ENCODE peak calls at places on chromosomes 16 and 17, in seven cellular contexts. One of them, this sample, is unnamed.

GRCh38 chr17:6498798-6499540 is 54.7 kb downstream of the PIMREG start:
- DNase-seq in lung: no peak
- DNase-seq in foreskin fibroblast: no peak
- DNase-seq in AG04450: no peak
- DNase-seq in A549: no peak
- DNase-seq in HL-60: no peak
- DNase-seq in brain microvascular endothelial cell: no peak
- DNase-seq in this sample: no peak

GRCh38 chr17:48314716-48315115 is 115.3 kb downstream of the SKAP1 start:
- DNase-seq in brain microvascular endothelial cell: no peak
- DNase-seq in lung: no peak
- DNase-seq in foreskin fibroblast: no peak
- DNase-seq in AG04450: no peak
- DNase-seq in HL-60: no peak
- DNase-seq in A549: no peak
- DNase-seq in this sample: no peak

GRCh38 chr17:39717660-39718059 is 12.7 kb downstream of the MIEN1 start:
- DNase-seq in AG04450: no peak
- DNase-seq in A549: no peak
- DNase-seq in HL-60: no peak
- DNase-seq in brain microvascular endothelial cell: no peak
- DNase-seq in lung: no peak
- DNase-seq in foreskin fibroblast: no peak
- DNase-seq in this sample: no peak

GRCh38 chr16:56999409-57000270 is 10.3 kb downstream of the NLRC5 start:
- DNase-seq in lung: no peak
- DNase-seq in HL-60: no peak
- DNase-seq in foreskin fibroblast: no peak
- DNase-seq in AG04450: no peak
- DNase-seq in A549: no peak
- DNase-seq in brain microvascular endothelial cell: no peak
- DNase-seq in this sample: no peak

GRCh38 chr17:45345554-45346254 is 28.9 kb upstream of the MAP3K14 start:
- DNase-seq in HL-60: no peak
- DNase-seq in lung: no peak
- DNase-seq in foreskin fibroblast: peak; percentile 86
- DNase-seq in A549: peak; percentile 63
- DNase-seq in AG04450: peak; percentile 55
- DNase-seq in brain microvascular endothelial cell: peak; percentile 25
- DNase-seq in this sample: no peak

GRCh38 chr17:50653738-50654137 is 19.1 kb downstream of the ABCC3 start:
- DNase-seq in AG04450: no peak
- DNase-seq in brain microvascular endothelial cell: no peak
- DNase-seq in HL-60: no peak
- DNase-seq in foreskin fibroblast: no peak
- DNase-seq in A549: peak; percentile 68
- DNase-seq in lung: no peak
- DNase-seq in this sample: no peak

GRCh38 chr17:37261286-37261685 is 114.5 kb upstream of the C17orf78 start:
- DNase-seq in A549: no peak
- DNase-seq in AG04450: no peak
- DNase-seq in lung: no peak
- DNase-seq in brain microvascular endothelial cell: peak; percentile 10
- DNase-seq in HL-60: no peak
- DNase-seq in foreskin fibroblast: no peak
- DNase-seq in this sample: peak; percentile 12

GRCh38 chr17:14359251-14359939 is 58.5 kb downstream of the HS3ST3B1 start:
- DNase-seq in lung: no peak
- DNase-seq in A549: no peak
- DNase-seq in foreskin fibroblast: no peak
- DNase-seq in brain microvascular endothelial cell: no peak
- DNase-seq in HL-60: no peak
- DNase-seq in AG04450: no peak
- DNase-seq in this sample: no peak

GRCh38 chr16:30091474-30092372 is at the start of gene TBX6:
- DNase-seq in A549: peak; percentile 91
- DNase-seq in foreskin fibroblast: peak; percentile 98
- DNase-seq in lung: peak; percentile 94
- DNase-seq in brain microvascular endothelial cell: peak; percentile 82
- DNase-seq in HL-60: peak; percentile 86
- DNase-seq in AG04450: peak; percentile 54
- DNase-seq in this sample: no peak

GRCh38 chr16:82758904-82759303 is 132.1 kb downstream of the CDH13 start:
- DNase-seq in HL-60: no peak
- DNase-seq in lung: no peak
- DNase-seq in AG04450: no peak
- DNase-seq in brain microvascular endothelial cell: no peak
- DNase-seq in foreskin fibroblast: no peak
- DNase-seq in A549: no peak
- DNase-seq in this sample: no peak

DNA sequence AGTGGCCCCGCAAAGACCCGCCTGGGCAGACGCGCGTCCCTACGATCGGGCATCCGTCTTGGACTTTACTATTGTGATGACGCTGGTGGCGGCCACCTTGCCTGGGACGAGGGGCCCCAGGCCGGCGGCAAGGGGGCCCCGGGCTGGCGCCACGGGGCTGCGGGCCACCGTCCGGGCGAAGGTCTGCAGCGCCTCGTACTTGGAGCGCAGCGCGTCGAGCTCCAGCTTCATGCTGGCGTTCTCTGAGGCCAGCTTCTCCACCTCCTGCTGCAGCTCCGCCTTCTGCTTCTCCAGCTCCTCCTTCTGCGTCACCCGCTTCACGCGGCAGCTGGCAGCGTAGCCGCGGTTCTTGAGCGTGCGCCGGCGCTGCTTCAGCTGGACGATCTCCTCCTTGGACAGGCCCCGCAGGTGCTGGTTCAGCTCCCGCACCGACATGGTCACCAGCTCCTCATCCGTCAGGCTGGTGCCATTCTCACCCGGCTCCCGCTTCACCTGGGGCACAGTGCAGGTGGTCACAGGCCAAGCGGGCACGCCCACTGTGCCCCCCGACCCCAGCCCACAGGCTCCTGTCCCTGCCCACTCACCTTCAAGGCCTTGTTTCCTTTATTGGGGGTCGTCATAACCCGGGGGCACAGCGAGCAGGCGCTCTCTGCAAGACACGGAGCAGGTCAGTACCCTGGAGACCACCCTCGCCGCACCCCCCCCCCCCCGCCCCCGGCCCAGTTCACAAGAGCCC is 4.8 kb upstream of the SIRT7 start:
- DNase-seq in HL-60: peak; percentile 80
- DNase-seq in A549: peak; percentile 91
- DNase-seq in AG04450: no peak
- DNase-seq in brain microvascular endothelial cell: no peak
- DNase-seq in foreskin fibroblast: no peak
- DNase-seq in lung: no peak
- DNase-seq in this sample: no peak
- H3K4me3 ChIP-seq in HL-60: peak overlapping the region; percentile 60
- H3K4me3 ChIP-seq in A549: peak overlapping the region; percentile 57
- H3K4me3 ChIP-seq in AG04450: peak overlapping the region; percentile 58
- H3K4me3 ChIP-seq in brain microvascular endothelial cell: no peak overlapping the region
- H3K4me3 ChIP-seq in foreskin fibroblast: peak overlapping the region; percentile 47
- H3K4me3 ChIP-seq in lung: no peak overlapping the region
- H3K4me3 ChIP-seq in this sample: peak overlapping the region; percentile 44

GRCh38 chr16:68037820-68038597 is 14.9 kb downstream of the DUS2 start:
- DNase-seq in HL-60: no peak
- DNase-seq in A549: no peak
- DNase-seq in foreskin fibroblast: no peak
- DNase-seq in brain microvascular endothelial cell: no peak
- DNase-seq in lung: no peak
- DNase-seq in AG04450: no peak
- DNase-seq in this sample: no peak
- H3K4me3 ChIP-seq in HL-60: no peak overlapping the region
- H3K4me3 ChIP-seq in A549: no peak overlapping the region
- H3K4me3 ChIP-seq in foreskin fibroblast: no peak overlapping the region
- H3K4me3 ChIP-seq in brain microvascular endothelial cell: no peak overlapping the region
- H3K4me3 ChIP-seq in lung: no peak overlapping the region
- H3K4me3 ChIP-seq in AG04450: no peak overlapping the region
- H3K4me3 ChIP-seq in this sample: no peak overlapping the region

GRCh38 chr16:27314986-27315332 is 1.2 kb downstream of the IL4R start:
- DNase-seq in AG04450: no peak
- DNase-seq in brain microvascular endothelial cell: no peak
- DNase-seq in A549: no peak
- DNase-seq in lung: no peak
- DNase-seq in foreskin fibroblast: no peak
- DNase-seq in HL-60: no peak
- DNase-seq in this sample: no peak
- H3K4me3 ChIP-seq in AG04450: peak overlapping the region; percentile 81
- H3K4me3 ChIP-seq in brain microvascular endothelial cell: peak overlapping the region; percentile 85
- H3K4me3 ChIP-seq in A549: peak overlapping the region; percentile 99
- H3K4me3 ChIP-seq in lung: peak overlapping the region; percentile 50
- H3K4me3 ChIP-seq in foreskin fibroblast: no peak overlapping the region
- H3K4me3 ChIP-seq in HL-60: peak overlapping the region; percentile 71
- H3K4me3 ChIP-seq in this sample: peak overlapping the region; percentile 88

DNA sequence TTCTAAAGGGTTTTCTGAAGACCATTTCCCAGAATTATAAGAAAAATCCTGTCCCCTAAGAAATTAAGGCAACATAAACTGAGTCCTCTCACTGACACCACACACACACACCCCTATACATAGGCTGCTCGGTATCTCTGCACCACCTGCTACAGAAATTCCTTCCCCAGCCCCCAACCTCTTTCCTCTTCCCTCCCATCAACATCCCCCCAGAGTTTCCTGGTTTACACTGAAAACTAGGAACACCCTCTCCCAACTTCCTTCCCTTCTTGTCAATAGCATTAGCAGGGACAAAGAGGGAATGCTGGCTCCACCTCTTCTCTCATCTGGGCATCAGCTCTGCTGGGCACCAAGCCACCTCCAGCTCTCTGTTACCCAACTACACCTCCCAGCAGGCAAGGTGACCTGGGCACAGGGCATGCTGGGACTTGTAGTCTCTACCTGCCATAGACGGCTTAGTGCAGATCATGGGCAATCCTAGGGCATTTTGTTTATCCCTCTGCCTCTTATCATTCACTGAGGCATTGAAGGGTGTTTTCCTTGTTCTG is 15.7 kb downstream of the CAVIN1 start:
- DNase-seq in lung: peak; percentile 87
- DNase-seq in brain microvascular endothelial cell: no peak
- DNase-seq in A549: peak; percentile 89
- DNase-seq in HL-60: no peak
- DNase-seq in AG04450: no peak
- DNase-seq in foreskin fibroblast: peak; percentile 85
- DNase-seq in this sample: no peak
- H3K4me3 ChIP-seq in lung: no peak overlapping the region
- H3K4me3 ChIP-seq in brain microvascular endothelial cell: no peak overlapping the region
- H3K4me3 ChIP-seq in A549: no peak overlapping the region
- H3K4me3 ChIP-seq in HL-60: no peak overlapping the region
- H3K4me3 ChIP-seq in AG04450: no peak overlapping the region
- H3K4me3 ChIP-seq in foreskin fibroblast: no peak overlapping the region
- H3K4me3 ChIP-seq in this sample: no peak overlapping the region

GRCh38 chr16:31694461-31694860 is 166.8 kb downstream of the AHSP start:
- DNase-seq in lung: no peak
- DNase-seq in brain microvascular endothelial cell: no peak
- DNase-seq in AG04450: no peak
- DNase-seq in foreskin fibroblast: no peak
- DNase-seq in HL-60: no peak
- DNase-seq in A549: no peak
- DNase-seq in this sample: no peak
- H3K4me3 ChIP-seq in lung: no peak overlapping the region
- H3K4me3 ChIP-seq in brain microvascular endothelial cell: no peak overlapping the region
- H3K4me3 ChIP-seq in AG04450: no peak overlapping the region
- H3K4me3 ChIP-seq in foreskin fibroblast: no peak overlapping the region
- H3K4me3 ChIP-seq in HL-60: no peak overlapping the region
- H3K4me3 ChIP-seq in A549: no peak overlapping the region
- H3K4me3 ChIP-seq in this sample: no peak overlapping the region

This sample was measured in epithelial cell of proximal tubule.